ENCODE peak calls at places on chromosomes 13 and 19, in eight cellular contexts. J is cardiac muscle cell, S is body of pancreas, U is A549, W is Peyer's patch, L is upper lobe of left lung, H is tibial nerve, X is thyroid gland. R is an unnamed sample. For H3K4me1, the result is how much of the 10 kb centered on the place peaks cover.

GRCh38 chr19:13937479-13938360 is 497 bp downstream of the PODNL1 start:
- DNase-seq in U (no peak), H (no peak), W (no peak), L (peak), S (no peak), J (no peak), X (no peak), R (no peak)

GRCh38 chr19:36210497-36210896 is 4.0 kb downstream of the ZNF565 start:
- DNase-seq in J (no peak), L (no peak), W (no peak), X (no peak), U (no peak), H (no peak), S (no peak), R (no peak)

GRCh38 chr13:75806101-75806500 is 170.0 kb downstream of the LMO7 start:
- DNase-seq in L (peak), X (no peak), J (peak), H (no peak), W (no peak), S (peak), U (no peak), R (no peak)

GRCh38 chr13:75357576-75358295 is 124.2 kb downstream of the TBC1D4 start:
- DNase-seq in H (no peak), X (peak), S (peak), J (peak), W (no peak), L (no peak), U (peak), R (peak)

GRCh38 chr19:449916-450315 is 10.9 kb downstream of the SHC2 start:
- DNase-seq in U (no peak), J (no peak), W (no peak), S (no peak), X (no peak), H (no peak), L (peak), R (no peak)

GRCh38 chr19:35247526-35248309 is 1.1 kb upstream of the LSR start:
- DNase-seq in W (peak), S (peak), X (peak), L (peak), H (no peak), U (peak), J (peak), R (peak)

GRCh38 chr13:113975416-113975815 is 1.5 kb upstream of the C13orf46 start:
- DNase-seq in S (no peak), U (no peak), W (peak), H (no peak), J (no peak), L (peak), X (no peak), R (no peak)

GRCh38 chr19:31639306-31639705 is 290.1 kb upstream of the TSHZ3 start:
- DNase-seq in H (no peak), S (no peak), L (no peak), X (no peak), U (no peak), W (no peak), J (no peak), R (no peak)

DNA sequence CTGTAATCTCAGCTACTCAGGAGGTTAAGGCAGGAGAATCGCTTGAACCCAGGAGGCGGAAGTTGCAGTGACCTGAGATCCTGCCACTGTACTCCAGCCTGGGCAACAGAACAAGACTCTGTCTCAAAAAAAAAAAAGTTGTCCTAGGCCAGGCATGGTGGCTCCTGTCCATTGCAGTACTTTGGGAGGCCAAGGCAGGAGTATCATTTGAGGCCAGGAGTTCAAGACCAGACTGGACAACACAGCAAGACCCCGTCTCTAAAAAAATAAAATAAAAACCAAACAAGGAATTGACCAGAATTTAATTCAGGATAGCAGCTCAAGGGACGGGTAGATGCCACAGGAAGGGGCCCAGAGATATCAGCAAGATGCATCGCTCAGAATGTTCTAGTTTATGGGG is 4.9 kb downstream of the SULT2B1 start:
- DNase-seq in X (no peak), L (no peak), U (no peak), W (no peak), S (no peak), H (no peak), J (no peak), R (no peak)
- H3K27ac ChIP-seq in X (no peak), L (no peak), U (peak), W (peak), S (no peak), H (no peak), J (no peak), R (no peak)

GRCh38 chr19:41707502-41707812 is 969 bp upstream of the CEACAM5 start:
- DNase-seq in H (no peak), W (no peak), X (no peak), U (peak), J (no peak), S (no peak), L (no peak), R (no peak)
- H3K4me3 ChIP-seq in H (no peak), W (no peak), X (no peak), U (no peak), J (no peak), S (no peak), L (no peak), R (no peak)

DNA sequence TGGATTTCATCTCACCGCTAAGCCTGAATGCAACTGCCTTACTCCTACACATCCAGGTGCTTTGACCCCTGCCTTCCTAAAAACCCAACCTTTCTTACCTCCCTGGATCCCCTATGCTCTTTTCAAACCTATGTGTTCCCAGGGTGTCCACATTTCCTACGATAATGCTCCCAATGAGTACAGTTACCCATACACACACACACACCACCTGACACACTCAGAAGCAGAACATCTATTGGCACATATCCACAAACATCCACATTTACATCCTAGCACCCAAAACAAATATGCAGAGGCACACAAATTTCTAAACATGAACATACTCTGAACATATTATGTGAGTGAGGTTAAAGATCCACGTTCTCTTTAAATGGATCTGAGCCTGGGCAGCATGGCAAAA is 22.4 kb upstream of the PLAUR start:
- DNase-seq in W (no peak), H (no peak), J (no peak), U (no peak), L (no peak), X (no peak), S (no peak), R (no peak)
- H3K4me1 ChIP-seq in W (under half), H (under half), J (under half), U (under half), L (under half), X (under half), S (under half), R (under half)

GRCh38 chr19:46849610-46850009 is 1.0 kb downstream of the AP2S1 start:
- DNase-seq in X (no peak), J (peak), W (peak), S (no peak), H (no peak), U (no peak), L (no peak), R (no peak)
- H3K27ac ChIP-seq in X (peak), J (peak), W (peak), S (peak), H (peak), U (peak), L (peak), R (peak)

DNA sequence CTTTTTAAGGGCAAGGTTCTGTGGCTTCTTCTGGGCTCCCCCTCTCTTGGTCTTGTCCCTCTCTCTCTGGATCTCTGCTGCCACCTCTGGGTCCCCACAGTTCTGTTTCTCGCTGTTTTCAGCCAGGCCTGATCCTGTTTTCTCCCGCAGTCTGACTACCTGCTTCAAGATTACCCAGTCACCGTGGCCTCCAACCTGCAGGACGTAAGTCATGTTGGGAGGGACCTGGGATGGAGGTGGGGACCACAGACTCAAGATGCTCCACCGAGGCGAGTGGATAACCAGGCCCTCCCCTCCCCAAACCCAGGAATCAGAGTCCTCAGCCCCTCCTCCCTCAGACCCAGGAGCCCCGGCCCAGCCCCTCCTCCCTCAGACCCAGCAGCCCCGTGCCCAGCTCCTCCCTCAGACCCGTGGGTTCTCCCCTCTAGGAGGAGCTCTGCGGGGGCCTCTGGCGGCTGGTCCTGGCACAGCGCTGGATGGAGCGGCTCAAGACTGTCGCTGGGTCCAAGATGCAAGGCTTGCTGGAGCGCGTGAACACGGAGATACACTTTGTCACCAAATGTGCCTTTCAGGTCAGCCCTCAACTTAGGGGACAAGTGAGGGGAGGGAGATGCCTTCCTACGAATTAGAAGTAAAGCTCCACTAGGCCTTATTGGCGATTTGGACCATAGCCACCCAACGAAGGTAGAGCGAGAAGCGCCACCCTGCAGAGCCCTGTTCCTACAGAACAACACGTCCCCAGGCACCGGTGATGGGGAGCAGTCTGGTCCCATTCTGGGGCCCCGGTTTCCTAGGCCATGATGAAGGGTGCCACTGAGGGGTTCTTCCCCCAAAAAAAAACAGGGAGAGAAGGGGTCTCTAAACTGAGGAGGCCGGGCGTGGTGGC is 2.2 kb downstream of the FLT3LG start:
- DNase-seq in X (peak), J (peak), L (peak), W (peak), U (peak), S (no peak), H (no peak), R (peak)
- H3K4me3 ChIP-seq in X (no peak), J (no peak), L (no peak), W (peak), U (no peak), S (no peak), H (no peak), R (peak)

GRCh38 chr19:4012092-4012974 is 4.8 kb downstream of the PIAS4 start:
- DNase-seq in H (no peak), W (no peak), S (peak), X (no peak), J (no peak), U (no peak), L (no peak), R (no peak)

GRCh38 chr19:4009990-4010807 is 2.7 kb downstream of the PIAS4 start:
- DNase-seq in X (no peak), U (no peak), J (no peak), W (no peak), S (peak), L (no peak), H (no peak), R (no peak)

GRCh38 chr19:4012975-4013634 is 5.6 kb downstream of the PIAS4 start:
- DNase-seq in X (no peak), W (no peak), U (no peak), S (no peak), H (no peak), J (no peak), L (peak), R (no peak)

GRCh38 chr19:4007836-4008539 is 452 bp downstream of the PIAS4 start:
- DNase-seq in W (no peak), S (no peak), X (peak), H (no peak), J (peak), L (no peak), U (no peak), R (no peak)

GRCh38 chr19:4010808-4011110 is 3.2 kb downstream of the PIAS4 start:
- DNase-seq in U (no peak), S (no peak), J (peak), W (no peak), L (no peak), X (no peak), H (no peak), R (no peak)
- H3K4me1 ChIP-seq in U (under half), S (half or more), J (under half), W (under half), L (half or more), X (under half), H (half or more), R (under half)

GRCh38 chr13:95100525-95101121 is 200.6 kb downstream of the ABCC4 start:
- DNase-seq in L (no peak), W (no peak), U (peak), X (no peak), S (no peak), H (no peak), J (no peak), R (no peak)
- H3K27ac ChIP-seq in L (no peak), W (no peak), U (peak), X (no peak), S (no peak), H (no peak), J (no peak), R (no peak)

GRCh38 chr13:50133277-50133953 is 118.2 kb downstream of the KCNRG start:
- DNase-seq in S (no peak), U (no peak), J (no peak), X (no peak), H (no peak), L (peak), W (no peak), R (no peak)

GRCh38 chr13:50132937-50133276 is 117.7 kb downstream of the KCNRG start:
- DNase-seq in U (no peak), L (no peak), H (no peak), X (no peak), W (no peak), S (no peak), J (peak), R (no peak)

GRCh38 chr13:50129923-50130685 is 114.9 kb downstream of the KCNRG start:
- DNase-seq in L (peak), H (peak), U (peak), W (peak), X (no peak), S (peak), J (peak), R (no peak)

GRCh38 chr13:50130686-50131051 is 115.4 kb downstream of the KCNRG start:
- DNase-seq in W (peak), U (peak), X (no peak), H (no peak), J (peak), S (no peak), L (peak), R (no peak)

GRCh38 chr13:50131998-50132936 is 117.0 kb downstream of the KCNRG start:
- DNase-seq in L (no peak), H (no peak), U (no peak), X (no peak), W (no peak), S (no peak), J (peak), R (no peak)
- H3K4me3 ChIP-seq in L (no peak), H (no peak), U (no peak), X (no peak), W (no peak), S (no peak), J (peak), R (no peak)

GRCh38 chr19:15268192-15268927 is 36.1 kb upstream of the EPHX3 start:
- DNase-seq in W (no peak), H (no peak), X (no peak), L (no peak), S (no peak), U (no peak), J (no peak), R (no peak)
- H3K4me1 ChIP-seq in W (under half), H (half or more), X (under half), L (half or more), S (half or more), U (under half), J (under half), R (under half)